ENCODE peak calls at places on chromosomes 12 and 14, in ten cellular contexts. J is left ventricle myocardium inferior; T is activated T-cell treated with anti-CD3 and anti-CD28 coated beads, Interleukin-2, amount 50 U/mL, for 48 hours; Y is upper lobe of right lung; D is iPS-NIHi11; F is EL; O is NCI-H774; W is heart left ventricle; H is A549; Z is activated CD4-positive, alpha-beta T cell treated with anti-CD3 and anti-CD28 coated beads for 36 hours. G is an unnamed sample.

GRCh38 chr14:92540472-92541048 is 27.0 kb downstream of the RIN3 start:
- DNase-seq in T (no peak), W (peak), H (peak), D (peak), J (peak), F (peak), O (no peak), Y (peak), Z (no peak), G (peak)

GRCh38 chr12:117679776-117680175 is 289.0 kb downstream of the KSR2 start:
- DNase-seq in F (peak), Y (no peak), D (no peak), J (no peak), O (no peak), T (no peak), H (no peak), Z (no peak), W (no peak), G (no peak)

GRCh38 chr12:19641235-19642080 is 202.2 kb downstream of the AEBP2 start:
- DNase-seq in D (no peak), W (no peak), J (no peak), Z (no peak), F (no peak), Y (no peak), T (no peak), H (no peak), O (no peak), G (no peak)

GRCh38 chr12:76588881-76589565 is 29.5 kb upstream of the OSBPL8 start:
- DNase-seq in J (no peak), Y (no peak), F (peak), H (no peak), Z (no peak), T (no peak), O (no peak), D (no peak), W (no peak), G (no peak)

GRCh38 chr14:102663031-102663430 is 70.6 kb downstream of the RCOR1 start:
- DNase-seq in T (no peak), D (no peak), O (no peak), W (no peak), Y (no peak), J (no peak), F (no peak), Z (no peak), H (no peak), G (no peak)

GRCh38 chr12:45878630-45879255 is 111.6 kb downstream of the SCAF11 start:
- DNase-seq in J (no peak), T (no peak), H (no peak), F (no peak), D (no peak), Z (peak), O (no peak), W (no peak), Y (no peak), G (no peak)

GRCh38 chr12:2364566-2365165 is 311.9 kb downstream of the CACNA1C start:
- DNase-seq in W (no peak), D (no peak), O (no peak), Z (no peak), Y (no peak), J (no peak), F (no peak), H (no peak), T (no peak), G (no peak)

GRCh38 chr14:85250369-85250768 is 279.6 kb upstream of the FLRT2 start:
- DNase-seq in T (no peak), D (peak), W (no peak), J (no peak), H (no peak), O (peak), Z (no peak), F (no peak), Y (no peak), G (no peak)

GRCh38 chr14:20662968-20663731 is 21.2 kb upstream of the RNASE4 start:
- DNase-seq in F (peak), W (peak), J (no peak), Z (peak), T (peak), H (peak), O (no peak), D (peak), Y (peak), G (peak)

GRCh38 chr12:26275313-26276257 is 80.2 kb downstream of the SSPN start:
- DNase-seq in T (no peak), J (no peak), D (no peak), H (no peak), F (no peak), Z (no peak), W (no peak), Y (no peak), O (no peak), G (no peak)

GRCh38 chr12:114294303-114294685 is 111.7 kb downstream of the TBX5 start:
- DNase-seq in T (no peak), H (no peak), O (no peak), Y (no peak), D (no peak), W (no peak), J (no peak), F (peak), Z (no peak), G (no peak)

GRCh38 chr14:56760164-56760914 is 49.9 kb downstream of the OTX2 start:
- DNase-seq in Y (no peak), F (no peak), J (no peak), O (no peak), H (no peak), D (no peak), W (no peak), T (no peak), Z (no peak), G (no peak)

GRCh38 chr12:90163975-90164374 is 455.3 kb upstream of the ATP2B1 start:
- DNase-seq in Z (peak), D (no peak), Y (no peak), W (no peak), F (peak), H (no peak), O (no peak), T (no peak), J (no peak), G (no peak)

GRCh38 chr12:32074432-32074831 is 32.2 kb upstream of the BICD1 start:
- DNase-seq in O (no peak), Z (no peak), D (no peak), Y (no peak), T (no peak), F (no peak), J (no peak), W (no peak), H (no peak), G (no peak)

GRCh38 chr14:50964683-50965390 is 20.6 kb upstream of the PYGL start:
- DNase-seq in T (no peak), Z (no peak), O (no peak), Y (no peak), J (no peak), W (no peak), D (no peak), F (peak), H (peak), G (peak)

GRCh38 chr12:6560501-6561205 is 4.8 kb upstream of the IFFO1 start:
- DNase-seq in T (no peak), F (no peak), D (no peak), O (no peak), H (no peak), W (peak), Y (no peak), Z (no peak), J (no peak), G (no peak)

GRCh38 chr12:128088926-128089325 is 178.0 kb upstream of the TMEM132C start:
- DNase-seq in D (no peak), T (no peak), Y (no peak), O (no peak), F (no peak), Z (no peak), H (no peak), W (no peak), J (no peak), G (no peak)

GRCh38 chr12:67754933-67755697 is 106.6 kb downstream of the DYRK2 start:
- DNase-seq in Z (no peak), J (peak), T (no peak), O (no peak), W (no peak), Y (peak), F (no peak), D (no peak), H (no peak), G (peak)

GRCh38 chr14:34059925-34060746 is 109.3 kb upstream of the EGLN3 start:
- DNase-seq in F (peak), Y (peak), D (peak), H (peak), W (peak), T (peak), O (peak), Z (peak), J (peak), G (peak)

GRCh38 chr14:104112113-104112505 is 26.3 kb upstream of the KIF26A start:
- DNase-seq in W (no peak), T (no peak), F (no peak), Y (peak), J (peak), Z (peak), D (no peak), H (no peak), O (no peak), G (peak)

GRCh38 chr14:103696027-103696402 is 19.2 kb downstream of the XRCC3 start:
- DNase-seq in F (no peak), T (no peak), O (no peak), J (peak), H (no peak), Z (no peak), D (no peak), W (no peak), Y (no peak), G (no peak)

GRCh38 chr14:22540811-22541360 is 48.1 kb downstream of the DAD1 start:
- DNase-seq in D (no peak), Y (no peak), O (no peak), H (no peak), F (no peak), W (no peak), Z (peak), J (no peak), T (no peak), G (no peak)

GRCh38 chr12:50440288-50440687 is 39.6 kb downstream of the LARP4 start:
- DNase-seq in F (no peak), Y (no peak), H (no peak), O (no peak), T (no peak), D (no peak), W (no peak), J (no peak), Z (no peak), G (no peak)

GRCh38 chr12:108381793-108382436 is 42.8 kb upstream of the CMKLR1 start:
- DNase-seq in W (no peak), F (no peak), J (no peak), H (no peak), D (peak), T (no peak), Y (no peak), Z (peak), O (no peak), G (no peak)

GRCh38 chr14:74571441-74571841 is 40.6 kb downstream of the LTBP2 start:
- DNase-seq in Z (no peak), H (no peak), Y (no peak), T (no peak), F (peak), D (no peak), W (peak), J (no peak), O (no peak), G (peak)

GRCh38 chr12:67655829-67656614 is 7.5 kb downstream of the DYRK2 start:
- DNase-seq in O (no peak), F (no peak), Z (no peak), J (no peak), T (no peak), H (no peak), Y (no peak), D (no peak), W (no peak), G (no peak)

GRCh38 chr14:74913986-74914573 is 9.0 kb downstream of the RPS6KL1 start:
- DNase-seq in Y (no peak), F (peak), W (no peak), Z (peak), T (no peak), O (no peak), D (peak), J (peak), H (peak), G (peak)

GRCh38 chr12:49909826-49910225 is 6.1 kb upstream of the FAIM2 start:
- DNase-seq in Y (peak), H (no peak), O (no peak), W (peak), F (peak), Z (peak), T (peak), D (peak), J (no peak), G (no peak)

GRCh38 chr14:38592764-38593442 is 337.0 kb upstream of the CLEC14A start:
- DNase-seq in H (no peak), J (no peak), Y (no peak), O (no peak), Z (no peak), T (no peak), W (no peak), F (no peak), D (no peak), G (no peak)

GRCh38 chr12:40058721-40059190 is 47.1 kb downstream of the SLC2A13 start:
- DNase-seq in Y (no peak), Z (no peak), T (no peak), F (no peak), D (no peak), W (no peak), J (no peak), H (no peak), O (peak), G (no peak)

GRCh38 chr12:7859552-7859951 is 13.2 kb downstream of the SLC2A14 start:
- DNase-seq in H (no peak), W (no peak), Z (no peak), T (no peak), O (no peak), F (peak), Y (no peak), J (no peak), D (no peak), G (no peak)

GRCh38 chr12:49698619-49699545 is 8.3 kb downstream of the FMNL3 start:
- DNase-seq in T (peak), H (no peak), Y (peak), Z (peak), O (no peak), F (peak), D (peak), W (no peak), J (peak), G (peak)

GRCh38 chr14:98070521-98070920 is 1201.5 kb downstream of the BCL11B start:
- DNase-seq in T (no peak), O (no peak), F (no peak), J (no peak), Z (no peak), W (no peak), H (no peak), Y (no peak), D (no peak), G (no peak)

GRCh38 chr12:57771271-57771872 is 533 bp downstream of the METTL1 start:
- DNase-seq in O (peak), H (peak), Y (peak), F (peak), J (peak), D (peak), T (peak), W (peak), Z (peak), G (peak)

GRCh38 chr14:99758121-99758871 is 34.9 kb upstream of the EML1 start:
- DNase-seq in Y (no peak), F (peak), J (no peak), H (no peak), W (no peak), O (no peak), T (no peak), Z (no peak), D (peak), G (no peak)

GRCh38 chr14:38762845-38763244 is 340.2 kb downstream of the SEC23A start:
- DNase-seq in W (no peak), O (no peak), Y (no peak), T (no peak), Z (no peak), H (no peak), F (no peak), J (no peak), D (no peak), G (no peak)

GRCh38 chr14:54737132-54737711 is 165.4 kb downstream of the GCH1 start:
- DNase-seq in T (peak), Z (peak), W (no peak), F (peak), D (peak), O (no peak), Y (no peak), H (no peak), J (no peak), G (no peak)

GRCh38 chr12:12178545-12178944 is 88.3 kb downstream of the LRP6 start:
- DNase-seq in Y (no peak), W (no peak), D (no peak), O (no peak), J (no peak), F (no peak), T (no peak), Z (no peak), H (no peak), G (no peak)

GRCh38 chr12:115740586-115741155 is 536.8 kb downstream of the MED13L start:
- DNase-seq in O (no peak), F (no peak), D (no peak), W (no peak), J (no peak), T (no peak), Y (no peak), H (no peak), Z (no peak), G (no peak)

G was measured in left cardiac atrium.